ENCODE peak calls at places on chromosomes 4 and X, in four cellular contexts. One of them, this sample, is unnamed.

GRCh38 chrX:40103565-40104323 is 6.0 kb upstream of the BCOR start:
- DNase-seq in HepG2: no peak
- DNase-seq in K562: no peak
- DNase-seq in GM12878: no peak
- DNase-seq in this sample: no peak

GRCh38 chrX:38561951-38562719 is 793 bp downstream of the TSPAN7 start:
- DNase-seq in HepG2: peak
- DNase-seq in K562: no peak
- DNase-seq in GM12878: no peak
- DNase-seq in this sample: peak

GRCh38 chrX:13693341-13693871 is 4.5 kb downstream of the RAB9A start:
- DNase-seq in HepG2: no peak
- DNase-seq in K562: no peak
- DNase-seq in GM12878: no peak
- DNase-seq in this sample: no peak

GRCh38 chr4:125710766-125711165 is 396.0 kb downstream of the FAT4 start:
- DNase-seq in HepG2: no peak
- DNase-seq in K562: no peak
- DNase-seq in GM12878: no peak
- DNase-seq in this sample: no peak

GRCh38 chrX:84078991-84079390 is 109.0 kb downstream of the RPS6KA6 start:
- DNase-seq in HepG2: no peak
- DNase-seq in K562: no peak
- DNase-seq in GM12878: no peak
- DNase-seq in this sample: no peak

GRCh38 chr4:169621754-169622481 is 1.5 kb downstream of the CLCN3 start:
- DNase-seq in HepG2: peak
- DNase-seq in K562: peak
- DNase-seq in GM12878: no peak
- DNase-seq in this sample: no peak

GRCh38 chrX:63613531-63614028 is 171.4 kb downstream of the ARHGEF9 start:
- DNase-seq in HepG2: peak
- DNase-seq in K562: no peak
- DNase-seq in GM12878: no peak
- DNase-seq in this sample: no peak

GRCh38 chr4:111208970-111209369 is 586.1 kb upstream of the PITX2 start:
- DNase-seq in HepG2: no peak
- DNase-seq in K562: no peak
- DNase-seq in GM12878: no peak
- DNase-seq in this sample: no peak

GRCh38 chrX:49177338-49177833 is 5.7 kb downstream of the PLP2 start:
- DNase-seq in HepG2: no peak
- DNase-seq in K562: peak
- DNase-seq in GM12878: no peak
- DNase-seq in this sample: no peak

GRCh38 chr4:87188063-87188462 is 32.4 kb downstream of the KLHL8 start:
- DNase-seq in HepG2: no peak
- DNase-seq in K562: no peak
- DNase-seq in GM12878: no peak
- DNase-seq in this sample: no peak

GRCh38 chr4:143343276-143343831 is 6.7 kb downstream of the GAB1 start:
- DNase-seq in HepG2: no peak
- DNase-seq in K562: no peak
- DNase-seq in GM12878: no peak
- DNase-seq in this sample: no peak

GRCh38 chr4:121072836-121073362 is 564 bp upstream of the NDNF start:
- DNase-seq in HepG2: no peak
- DNase-seq in K562: no peak
- DNase-seq in GM12878: no peak
- DNase-seq in this sample: no peak

GRCh38 chrX:120840826-120841225 is 34.8 kb downstream of the CT47B1 start:
- DNase-seq in HepG2: no peak
- DNase-seq in K562: no peak
- DNase-seq in GM12878: no peak
- DNase-seq in this sample: no peak

GRCh38 chr4:166318810-166319525 is 445.9 kb downstream of the TLL1 start:
- DNase-seq in HepG2: no peak
- DNase-seq in K562: no peak
- DNase-seq in GM12878: no peak
- DNase-seq in this sample: no peak

GRCh38 chrX:152601848-152602616 is 35.7 kb upstream of the GABRQ start:
- DNase-seq in HepG2: peak
- DNase-seq in K562: peak
- DNase-seq in GM12878: no peak
- DNase-seq in this sample: peak

GRCh38 chr4:150562751-150563150 is 19.2 kb upstream of the MAB21L2 start:
- DNase-seq in HepG2: no peak
- DNase-seq in K562: no peak
- DNase-seq in GM12878: no peak
- DNase-seq in this sample: no peak

GRCh38 chr4:54001558-54002365 is 62.6 kb downstream of the CHIC2 start:
- DNase-seq in HepG2: no peak
- DNase-seq in K562: no peak
- DNase-seq in GM12878: no peak
- DNase-seq in this sample: no peak

GRCh38 chr4:170581322-170581721 is 491.6 kb upstream of the AADAT start:
- DNase-seq in HepG2: no peak
- DNase-seq in K562: no peak
- DNase-seq in GM12878: no peak
- DNase-seq in this sample: no peak

GRCh38 chr4:187499961-187500360 is 495.6 kb upstream of the ZFP42 start:
- DNase-seq in HepG2: no peak
- DNase-seq in K562: no peak
- DNase-seq in GM12878: no peak
- DNase-seq in this sample: no peak

GRCh38 chr4:33200377-33200776 is 2480.2 kb downstream of the PCDH7 start:
- DNase-seq in HepG2: no peak
- DNase-seq in K562: no peak
- DNase-seq in GM12878: no peak
- DNase-seq in this sample: no peak

GRCh38 chrX:9739130-9739529 is 26.5 kb downstream of the GPR143 start:
- DNase-seq in HepG2: no peak
- DNase-seq in K562: no peak
- DNase-seq in GM12878: no peak
- DNase-seq in this sample: no peak

GRCh38 chrX:689983-690382 is 59.4 kb downstream of the SHOX start:
- DNase-seq in HepG2: no peak
- DNase-seq in K562: no peak
- DNase-seq in GM12878: no peak
- DNase-seq in this sample: no peak

GRCh38 chrX:47483310-47484268 is 567 bp upstream of the ZNF41 start:
- DNase-seq in HepG2: peak
- DNase-seq in K562: peak
- DNase-seq in GM12878: no peak
- DNase-seq in this sample: no peak

GRCh38 chrX:108224727-108225455 is 133.3 kb downstream of the ATG4A start:
- DNase-seq in HepG2: peak
- DNase-seq in K562: peak
- DNase-seq in GM12878: peak
- DNase-seq in this sample: peak

GRCh38 chr4:12928751-12929150 is 555.4 kb downstream of the RAB28 start:
- DNase-seq in HepG2: no peak
- DNase-seq in K562: no peak
- DNase-seq in GM12878: no peak
- DNase-seq in this sample: no peak
- TF ChIP-seq SP1 in HepG2: no peak
- TF ChIP-seq SP1 in K562: no peak
- TF ChIP-seq SP1 in GM12878: no peak
- TF ChIP-seq SP1 in this sample: no peak

GRCh38 chr4:16544251-16544721 is 318.0 kb upstream of the TAPT1 start:
- DNase-seq in HepG2: no peak
- DNase-seq in K562: no peak
- DNase-seq in GM12878: no peak
- DNase-seq in this sample: no peak
- TF ChIP-seq BHLHE40 in HepG2: no peak
- TF ChIP-seq BHLHE40 in K562: no peak
- TF ChIP-seq BHLHE40 in GM12878: no peak
- TF ChIP-seq BHLHE40 in this sample: no peak

GRCh38 chr4:147102596-147102995 is 156.9 kb upstream of the TTC29 start:
- DNase-seq in HepG2: no peak
- DNase-seq in K562: no peak
- DNase-seq in GM12878: no peak
- DNase-seq in this sample: no peak

GRCh38 chr4:147108409-147108808 is 162.7 kb upstream of the TTC29 start:
- DNase-seq in HepG2: no peak
- DNase-seq in K562: no peak
- DNase-seq in GM12878: no peak
- DNase-seq in this sample: no peak

GRCh38 chr4:147101678-147102077 is 156.0 kb upstream of the TTC29 start:
- DNase-seq in HepG2: no peak
- DNase-seq in K562: no peak
- DNase-seq in GM12878: no peak
- DNase-seq in this sample: no peak

GRCh38 chr4:147104768-147105167 is 159.1 kb upstream of the TTC29 start:
- DNase-seq in HepG2: no peak
- DNase-seq in K562: no peak
- DNase-seq in GM12878: no peak
- DNase-seq in this sample: no peak

DNA sequence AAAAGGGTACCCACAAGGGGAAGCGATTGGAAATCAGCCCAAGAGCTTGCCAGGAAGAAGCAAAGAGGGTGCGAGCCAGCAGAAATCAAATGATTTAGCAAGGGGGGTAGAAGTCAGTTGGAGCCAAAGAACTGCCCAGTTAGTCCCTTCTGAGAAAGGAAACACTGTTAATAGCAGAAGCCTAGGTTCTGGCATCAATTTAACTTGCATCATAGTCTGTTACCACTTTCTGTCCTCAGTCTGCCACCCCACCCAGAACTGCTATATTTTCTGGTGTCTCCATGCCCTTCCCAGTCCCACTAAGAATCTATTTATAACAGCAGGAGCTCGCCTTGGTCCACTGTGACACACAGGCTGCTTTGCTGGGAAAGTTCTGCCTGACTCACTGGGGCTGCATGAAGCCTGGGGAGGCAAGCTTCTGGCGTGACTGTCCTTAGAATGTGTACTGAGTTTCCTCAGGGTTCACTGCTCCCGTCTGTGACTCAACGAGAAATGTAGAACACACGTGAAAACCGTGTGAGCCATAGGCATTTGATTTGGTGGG is 157.8 kb upstream of the TTC29 start:
- DNase-seq in HepG2: no peak
- DNase-seq in K562: no peak
- DNase-seq in GM12878: no peak
- DNase-seq in this sample: no peak
- TF ChIP-seq SP1 in HepG2: no peak
- TF ChIP-seq SP1 in K562: no peak
- TF ChIP-seq SP1 in GM12878: no peak
- TF ChIP-seq SP1 in this sample: no peak

GRCh38 chr4:75643651-75644050 is 13.3 kb upstream of the CDKL2 start:
- DNase-seq in HepG2: no peak
- DNase-seq in K562: no peak
- DNase-seq in GM12878: no peak
- DNase-seq in this sample: no peak
- TF ChIP-seq BHLHE40 in HepG2: no peak
- TF ChIP-seq BHLHE40 in K562: no peak
- TF ChIP-seq BHLHE40 in GM12878: no peak
- TF ChIP-seq BHLHE40 in this sample: no peak

GRCh38 chr4:15544196-15544730 is 74.6 kb downstream of the CC2D2A start:
- DNase-seq in HepG2: no peak
- DNase-seq in K562: no peak
- DNase-seq in GM12878: no peak
- DNase-seq in this sample: no peak
- TF ChIP-seq SP1 in HepG2: no peak
- TF ChIP-seq SP1 in K562: no peak
- TF ChIP-seq SP1 in GM12878: no peak
- TF ChIP-seq SP1 in this sample: no peak

This sample was measured in HEK293T.